ENCODE peak calls at places on chromosomes 13 and 19, in four cellular contexts. C is glomerular endothelial cell; Q is left ventricle myocardium inferior; D is CD4-positive, alpha-beta T cell. R is an unnamed sample.
A peak's percentile ranks its signal among the peaks of the same experiment; 100 is the strongest.

GRCh38 chr19:57350877-57351805 is at the start of gene ZNF304:
- DNase-seq in Q (peak; percentile 94), C (peak; percentile 76), D (peak; percentile 68), R (peak; percentile 94)

GRCh38 chr13:98778749-98779148 is 26.3 kb upstream of the SLC15A1 start:
- DNase-seq in D (no peak), Q (no peak), C (peak; percentile 39), R (no peak)

GRCh38 chr13:75480691-75481175 is 1.2 kb downstream of the TBC1D4 start:
- DNase-seq in C (no peak), Q (peak; percentile 44), D (no peak), R (no peak)

GRCh38 chr19:57719424-57719823 is 8.0 kb downstream of the ZNF671 start:
- DNase-seq in Q (no peak), D (no peak), C (no peak), R (no peak)

GRCh38 chr19:36113895-36114762 is 546 bp downstream of the POLR2I start:
- DNase-seq in Q (no peak), D (peak; percentile 19), C (no peak), R (peak; percentile 33)

GRCh38 chr13:33299626-33300025 is 14.1 kb upstream of the STARD13 start:
- DNase-seq in Q (no peak), C (no peak), D (no peak), R (no peak)

GRCh38 chr19:55717251-55717650 is 21.0 kb downstream of the NLRP9 start:
- DNase-seq in D (no peak), C (no peak), Q (no peak), R (no peak)

GRCh38 chr19:18603255-18603957 is 3.2 kb downstream of the CRLF1 start:
- DNase-seq in D (no peak), Q (no peak), C (no peak), R (no peak)

GRCh38 chr19:31214086-31214485 is 135.2 kb downstream of the TSHZ3 start:
- DNase-seq in Q (peak; percentile 19), D (peak; percentile 77), C (peak; percentile 89), R (peak; percentile 94)

GRCh38 chr13:67390462-67391093 is 160.4 kb upstream of the PCDH9 start:
- DNase-seq in C (no peak), Q (no peak), D (no peak), R (no peak)

GRCh38 chr19:16754207-16754806 is 34.7 kb downstream of the NWD1 start:
- DNase-seq in D (no peak), Q (no peak), C (no peak), R (no peak)

R was measured in HTR-8/SVneo.